ENCODE peak calls at places on chromosomes 11 and 22, in seven cellular contexts. O, A, R, L, F, N and Z are unnamed samples.

GRCh38 chr22:34379825-34380224 is 459.5 kb upstream of the LARGE1 start:
- DNase-seq in L (no peak), O (no peak), R (no peak), N (no peak), F (no peak), A (no peak), Z (no peak)

GRCh38 chr11:86629070-86629706 is 43.2 kb downstream of the ME3 start:
- DNase-seq in L (no peak), O (no peak), A (no peak), N (no peak), R (no peak), F (no peak), Z (no peak)

GRCh38 chr22:46297151-46297819 is 615 bp downstream of the GTSE1 start:
- DNase-seq in N (no peak), F (peak; percentile 11), R (peak; percentile 46), L (no peak), A (no peak), O (no peak), Z (no peak)

GRCh38 chr11:102244681-102245409 is 72.4 kb upstream of the BIRC3 start:
- DNase-seq in A (no peak), O (no peak), F (no peak), L (no peak), N (no peak), R (no peak), Z (no peak)

GRCh38 chr11:113644605-113645004 is 61.5 kb downstream of the TMPRSS5 start:
- DNase-seq in F (no peak), A (no peak), R (no peak), N (no peak), O (no peak), L (no peak), Z (no peak)

GRCh38 chr11:8328848-8329330 is 65.2 kb upstream of the LMO1 start:
- DNase-seq in F (peak; percentile 75), L (peak; percentile 67), O (peak; percentile 88), R (peak; percentile 67), N (peak; percentile 81), A (peak; percentile 85), Z (peak; percentile 81)

GRCh38 chr11:34468209-34468841 is 29.6 kb downstream of the CAT start:
- DNase-seq in O (no peak), A (peak; percentile 13), L (no peak), N (no peak), F (peak; percentile 30), R (peak; percentile 21), Z (peak; percentile 33)

GRCh38 chr22:20429254-20430100 is 8.1 kb downstream of the SCARF2 start:
- DNase-seq in A (peak; percentile 84), O (peak; percentile 96), N (peak; percentile 75), R (no peak), L (no peak), F (no peak), Z (peak; percentile 83)

GRCh38 chr11:12693485-12694181 is 19.4 kb downstream of the TEAD1 start:
- DNase-seq in R (peak; percentile 99), N (no peak), L (no peak), A (peak; percentile 54), O (no peak), F (peak; percentile 48), Z (peak; percentile 42)

GRCh38 chr11:34339149-34340064 is 18.4 kb downstream of the ABTB2 start:
- DNase-seq in R (no peak), A (no peak), L (no peak), O (no peak), F (peak; percentile 94), N (no peak), Z (no peak)

GRCh38 chr11:82733444-82734119 is at the start of gene FAM181B:
- DNase-seq in R (peak; percentile 29), A (peak; percentile 38), F (no peak), O (peak; percentile 84), L (no peak), N (no peak), Z (peak; percentile 38)

GRCh38 chr11:111665779-111666178 is 63.5 kb downstream of the SIK2 start:
- DNase-seq in O (no peak), N (no peak), R (peak; percentile 55), L (no peak), A (no peak), F (peak; percentile 44), Z (no peak)

GRCh38 chr22:38830026-38830844 is 13.6 kb downstream of the NPTXR start:
- DNase-seq in N (no peak), L (no peak), A (no peak), O (no peak), F (no peak), R (no peak), Z (no peak)

GRCh38 chr11:119100960-119101349 is 698 bp downstream of the DPAGT1 start:
- DNase-seq in R (no peak), N (no peak), O (peak; percentile 75), L (no peak), A (no peak), F (no peak), Z (no peak)

GRCh38 chr11:129960216-129961214 is 42.1 kb downstream of the PRDM10 start:
- DNase-seq in L (no peak), O (no peak), F (peak; percentile 47), R (peak; percentile 58), A (no peak), N (no peak), Z (no peak)

GRCh38 chr22:20641198-20641892 is 132.6 kb upstream of the SERPIND1 start:
- DNase-seq in R (no peak), N (peak; percentile 18), L (peak; percentile 12), A (no peak), O (no peak), F (no peak), Z (peak; percentile 35)

GRCh38 chr11:1208361-1209261 is 14.3 kb upstream of the MUC5B start:
- DNase-seq in N (peak; percentile 55), O (peak; percentile 61), F (no peak), L (peak; percentile 49), R (no peak), A (peak; percentile 4), Z (no peak)

GRCh38 chr11:69055598-69056516 is 7.1 kb downstream of the TPCN2 start:
- DNase-seq in F (no peak), O (peak; percentile 90), R (no peak), A (peak; percentile 73), N (no peak), L (no peak), Z (peak; percentile 84)

GRCh38 chr11:83571301-83571700 is 285.1 kb upstream of the CCDC90B start:
- DNase-seq in R (no peak), L (no peak), A (no peak), O (no peak), N (no peak), F (no peak), Z (no peak)

DNA sequence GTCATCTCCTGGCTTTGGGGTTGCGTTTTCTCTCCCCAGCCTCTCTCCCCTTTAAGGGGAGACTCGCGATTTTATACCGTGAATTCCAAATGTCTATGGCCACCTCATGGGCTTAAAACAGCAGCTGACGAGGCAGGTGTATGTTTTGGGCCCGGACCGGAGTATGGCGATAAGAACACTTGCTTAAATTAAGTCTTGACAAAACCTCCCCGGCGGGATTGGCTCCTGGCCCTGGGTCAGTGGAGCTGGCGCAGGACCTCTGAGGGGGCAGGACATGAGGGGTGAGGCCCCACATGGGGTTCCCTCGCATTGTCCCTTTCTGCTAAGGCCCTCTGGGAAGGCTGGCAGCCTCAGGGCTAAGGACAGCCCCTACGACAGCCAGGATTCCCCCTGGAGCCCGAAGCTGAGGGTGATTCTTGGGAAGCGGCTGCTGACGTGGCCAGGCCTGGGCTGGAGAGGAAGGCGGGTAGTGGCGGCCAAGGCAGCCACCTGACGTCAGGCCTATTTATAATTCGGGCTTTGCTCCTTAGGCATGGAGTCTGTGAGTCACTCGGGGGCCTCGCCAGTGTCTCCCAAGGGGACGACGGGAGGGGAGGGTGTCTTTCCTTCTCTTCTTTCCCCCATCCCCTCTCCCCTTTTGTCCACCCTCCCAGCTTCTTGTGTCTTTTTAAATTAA is 12.7 kb downstream of the MYO18B start:
- DNase-seq in N (no peak), L (no peak), F (no peak), R (peak; percentile 48), O (no peak), A (peak; percentile 38), Z (no peak)
- TF ChIP-seq POLR2A in N (no peak), L (no peak), F (no peak), R (no peak), O (no peak), A (no peak), Z (no peak)

GRCh38 chr11:67433536-67434394 is 3.7 kb downstream of the PTPRCAP start:
- DNase-seq in R (no peak), O (peak; percentile 80), A (no peak), L (no peak), F (no peak), N (no peak), Z (no peak)

GRCh38 chr11:67435031-67435726 is 2.3 kb downstream of the PTPRCAP start:
- DNase-seq in F (no peak), A (no peak), R (no peak), O (no peak), N (no peak), L (no peak), Z (no peak)

GRCh38 chr11:67435727-67436458 is 1.6 kb downstream of the PTPRCAP start:
- DNase-seq in A (no peak), R (no peak), L (no peak), F (no peak), N (no peak), O (peak; percentile 86), Z (no peak)

GRCh38 chr11:67432655-67433349 is 4.5 kb downstream of the RPS6KB2 start:
- DNase-seq in F (no peak), N (no peak), L (no peak), O (peak; percentile 80), A (no peak), R (no peak), Z (no peak)

DNA sequence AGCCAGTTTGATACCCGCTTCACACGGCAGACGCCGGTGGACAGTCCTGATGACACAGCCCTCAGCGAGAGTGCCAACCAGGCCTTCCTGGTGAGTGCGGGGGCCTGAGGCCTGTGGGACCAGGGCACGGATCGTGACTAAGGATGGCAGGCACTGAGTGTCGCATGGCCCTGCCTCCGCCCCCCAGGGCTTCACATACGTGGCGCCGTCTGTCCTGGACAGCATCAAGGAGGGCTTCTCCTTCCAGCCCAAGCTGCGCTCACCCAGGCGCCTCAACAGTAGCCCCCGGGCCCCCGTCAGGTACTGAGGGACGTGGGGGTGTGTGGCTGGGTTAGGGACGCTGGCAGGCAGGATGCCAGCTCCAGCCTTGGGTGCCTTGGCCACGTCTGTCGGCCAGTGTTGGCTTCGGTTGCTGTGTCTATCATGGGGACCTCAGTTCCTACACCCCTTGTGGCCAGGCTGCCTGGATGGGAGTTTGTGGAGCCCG is 3.0 kb downstream of the PTPRCAP start:
- DNase-seq in O (peak; percentile 86), N (no peak), A (no peak), F (no peak), R (no peak), L (no peak), Z (no peak)
- TF ChIP-seq POLR2AphosphoS5 in O (peak; percentile 77), N (no peak), A (no peak), F (no peak), R (no peak), L (no peak), Z (no peak)

GRCh38 chr11:10902756-10903155 is 44.9 kb upstream of the ZBED5 start:
- DNase-seq in O (no peak), F (no peak), N (no peak), L (no peak), A (no peak), R (no peak), Z (no peak)
- H3K27ac ChIP-seq in O (no peak overlapping the region), F (no peak overlapping the region), N (peak overlapping the region; percentile 61), L (peak overlapping the region; percentile 20), A (no peak overlapping the region), R (no peak overlapping the region), Z (no peak overlapping the region)

DNA sequence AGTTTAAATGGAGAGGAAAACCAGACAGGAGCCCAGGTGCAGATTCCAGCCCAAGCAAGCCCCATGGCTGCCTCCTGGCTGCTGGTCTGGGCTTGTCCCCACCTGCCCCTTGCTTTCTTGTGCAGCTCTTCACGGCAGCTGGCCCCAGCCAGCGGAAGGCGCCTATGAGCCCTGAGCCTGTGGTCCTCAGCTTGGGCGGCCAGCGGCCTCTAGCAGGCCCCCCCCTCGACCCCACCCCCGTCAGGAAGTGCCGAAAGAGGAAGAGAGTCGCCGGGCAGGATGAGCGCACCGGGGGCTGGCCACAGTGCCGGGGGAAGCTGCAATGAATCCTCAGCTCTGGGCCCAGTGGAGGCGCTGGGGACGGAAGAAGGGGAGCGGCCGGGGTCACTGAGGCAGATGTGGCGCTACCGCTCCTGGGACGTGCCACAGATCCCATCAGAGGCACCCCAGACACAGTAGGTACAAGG is 2.1 kb upstream of the DGKZ start:
- DNase-seq in N (no peak), F (no peak), A (peak; percentile 43), R (peak; percentile 54), O (peak; percentile 93), L (no peak), Z (no peak)
- TF ChIP-seq POLR2A in N (no peak), F (no peak), A (peak; percentile 24), R (peak; percentile 72), O (no peak), L (no peak), Z (no peak)